ENCODE peak calls at places on chromosome X, in six cellular contexts. One of them, this sample, is unnamed.

GRCh38 chrX:87067795-87068194 is 449.8 kb upstream of the KLHL4 start:
- DNase-seq in OCI-LY7: no peak
- DNase-seq in HCT116: no peak
- DNase-seq in neuronal stem cell: no peak
- DNase-seq in GM23248: no peak
- DNase-seq in MM.1S: no peak
- DNase-seq in this sample: no peak

GRCh38 chrX:69197690-69198089 is 32.4 kb upstream of the PJA1 start:
- DNase-seq in OCI-LY7: no peak
- DNase-seq in HCT116: no peak
- DNase-seq in neuronal stem cell: no peak
- DNase-seq in GM23248: no peak
- DNase-seq in MM.1S: no peak
- DNase-seq in this sample: no peak

GRCh38 chrX:124619710-124620109 is 273.3 kb downstream of the SH2D1A start:
- DNase-seq in OCI-LY7: no peak
- DNase-seq in HCT116: no peak
- DNase-seq in neuronal stem cell: no peak
- DNase-seq in GM23248: peak
- DNase-seq in MM.1S: no peak
- DNase-seq in this sample: no peak

GRCh38 chrX:9037296-9037695 is 3.4 kb upstream of the FAM9B start:
- DNase-seq in OCI-LY7: no peak
- DNase-seq in HCT116: no peak
- DNase-seq in neuronal stem cell: no peak
- DNase-seq in GM23248: no peak
- DNase-seq in MM.1S: no peak
- DNase-seq in this sample: no peak

GRCh38 chrX:28847423-28847822 is 260.2 kb downstream of the IL1RAPL1 start:
- DNase-seq in OCI-LY7: no peak
- DNase-seq in HCT116: peak
- DNase-seq in neuronal stem cell: no peak
- DNase-seq in GM23248: no peak
- DNase-seq in MM.1S: no peak
- DNase-seq in this sample: no peak

GRCh38 chrX:19121898-19122640 is at the start of gene ADGRG2:
- DNase-seq in OCI-LY7: no peak
- DNase-seq in HCT116: no peak
- DNase-seq in neuronal stem cell: peak
- DNase-seq in GM23248: peak
- DNase-seq in MM.1S: no peak
- DNase-seq in this sample: no peak

GRCh38 chrX:115687595-115687994 is 126.6 kb downstream of the PLS3 start:
- DNase-seq in OCI-LY7: no peak
- DNase-seq in HCT116: no peak
- DNase-seq in neuronal stem cell: no peak
- DNase-seq in GM23248: no peak
- DNase-seq in MM.1S: no peak
- DNase-seq in this sample: no peak

GRCh38 chrX:119942831-119943184 is 743 bp downstream of the NKAP start:
- DNase-seq in OCI-LY7: peak
- DNase-seq in HCT116: no peak
- DNase-seq in neuronal stem cell: no peak
- DNase-seq in GM23248: peak
- DNase-seq in MM.1S: no peak
- DNase-seq in this sample: no peak

GRCh38 chrX:119604778-119605177 is 1.4 kb downstream of the NKRF start:
- DNase-seq in OCI-LY7: no peak
- DNase-seq in HCT116: no peak
- DNase-seq in neuronal stem cell: no peak
- DNase-seq in GM23248: peak
- DNase-seq in MM.1S: no peak
- DNase-seq in this sample: no peak

GRCh38 chrX:41588271-41588670 is 100.5 kb upstream of the GPR34 start:
- DNase-seq in OCI-LY7: no peak
- DNase-seq in HCT116: no peak
- DNase-seq in neuronal stem cell: no peak
- DNase-seq in GM23248: no peak
- DNase-seq in MM.1S: no peak
- DNase-seq in this sample: no peak

GRCh38 chrX:74104356-74105065 is 199.5 kb upstream of the ZCCHC13 start:
- DNase-seq in OCI-LY7: no peak
- DNase-seq in HCT116: peak
- DNase-seq in neuronal stem cell: no peak
- DNase-seq in GM23248: peak
- DNase-seq in MM.1S: no peak
- DNase-seq in this sample: peak

GRCh38 chrX:81259008-81259713 is 57.3 kb downstream of the SH3BGRL start:
- DNase-seq in OCI-LY7: no peak
- DNase-seq in HCT116: no peak
- DNase-seq in neuronal stem cell: no peak
- DNase-seq in GM23248: peak
- DNase-seq in MM.1S: no peak
- DNase-seq in this sample: no peak

GRCh38 chrX:106933538-106933961 is 13.3 kb downstream of the CLDN2 start:
- DNase-seq in OCI-LY7: no peak
- DNase-seq in HCT116: no peak
- DNase-seq in neuronal stem cell: no peak
- DNase-seq in GM23248: no peak
- DNase-seq in MM.1S: no peak
- DNase-seq in this sample: no peak

GRCh38 chrX:371907-372306 is 14.8 kb downstream of the PPP2R3B start:
- DNase-seq in OCI-LY7: peak
- DNase-seq in HCT116: no peak
- DNase-seq in neuronal stem cell: no peak
- DNase-seq in GM23248: no peak
- DNase-seq in MM.1S: no peak
- DNase-seq in this sample: no peak

GRCh38 chrX:151970027-151970426 is 4.4 kb downstream of the GABRE start:
- DNase-seq in OCI-LY7: no peak
- DNase-seq in HCT116: no peak
- DNase-seq in neuronal stem cell: no peak
- DNase-seq in GM23248: no peak
- DNase-seq in MM.1S: no peak
- DNase-seq in this sample: no peak

GRCh38 chrX:106783716-106784115 is 18.8 kb upstream of the TBC1D8B start:
- DNase-seq in OCI-LY7: no peak
- DNase-seq in HCT116: no peak
- DNase-seq in neuronal stem cell: no peak
- DNase-seq in GM23248: no peak
- DNase-seq in MM.1S: no peak
- DNase-seq in this sample: no peak

GRCh38 chrX:40298569-40298968 is 200.8 kb upstream of the BCOR start:
- DNase-seq in OCI-LY7: no peak
- DNase-seq in HCT116: no peak
- DNase-seq in neuronal stem cell: no peak
- DNase-seq in GM23248: no peak
- DNase-seq in MM.1S: no peak
- DNase-seq in this sample: no peak

GRCh38 chrX:10208281-10208856 is 51.6 kb downstream of the CLCN4 start:
- DNase-seq in OCI-LY7: no peak
- DNase-seq in HCT116: no peak
- DNase-seq in neuronal stem cell: no peak
- DNase-seq in GM23248: no peak
- DNase-seq in MM.1S: no peak
- DNase-seq in this sample: no peak

GRCh38 chrX:30895331-30895730 is 6.3 kb upstream of the TAB3 start:
- DNase-seq in OCI-LY7: no peak
- DNase-seq in HCT116: no peak
- DNase-seq in neuronal stem cell: no peak
- DNase-seq in GM23248: no peak
- DNase-seq in MM.1S: no peak
- DNase-seq in this sample: no peak

GRCh38 chrX:107429090-107429489 is 20.4 kb upstream of the FRMPD3 start:
- DNase-seq in OCI-LY7: peak
- DNase-seq in HCT116: no peak
- DNase-seq in neuronal stem cell: no peak
- DNase-seq in GM23248: peak
- DNase-seq in MM.1S: peak
- DNase-seq in this sample: no peak

GRCh38 chrX:56963377-56963776 is 32.0 kb downstream of the SPIN3 start:
- DNase-seq in OCI-LY7: no peak
- DNase-seq in HCT116: no peak
- DNase-seq in neuronal stem cell: no peak
- DNase-seq in GM23248: no peak
- DNase-seq in MM.1S: peak
- DNase-seq in this sample: no peak

GRCh38 chrX:155216940-155217450 is 735 bp downstream of the VBP1 start:
- DNase-seq in OCI-LY7: peak
- DNase-seq in HCT116: no peak
- DNase-seq in neuronal stem cell: peak
- DNase-seq in GM23248: peak
- DNase-seq in MM.1S: peak
- DNase-seq in this sample: no peak

GRCh38 chrX:118552501-118552900 is 56.9 kb downstream of the DOCK11 start:
- DNase-seq in OCI-LY7: no peak
- DNase-seq in HCT116: peak
- DNase-seq in neuronal stem cell: no peak
- DNase-seq in GM23248: peak
- DNase-seq in MM.1S: no peak
- DNase-seq in this sample: peak

GRCh38 chrX:7996851-7997250 is 69.6 kb upstream of the PNPLA4 start:
- DNase-seq in OCI-LY7: no peak
- DNase-seq in HCT116: no peak
- DNase-seq in neuronal stem cell: no peak
- DNase-seq in GM23248: no peak
- DNase-seq in MM.1S: no peak
- DNase-seq in this sample: no peak

GRCh38 chrX:37781808-37782207 is 1.9 kb downstream of the CYBB start:
- DNase-seq in OCI-LY7: no peak
- DNase-seq in HCT116: no peak
- DNase-seq in neuronal stem cell: no peak
- DNase-seq in GM23248: no peak
- DNase-seq in MM.1S: no peak
- DNase-seq in this sample: no peak

GRCh38 chrX:129768586-129769466 is 10.9 kb upstream of the SASH3 start:
- DNase-seq in OCI-LY7: no peak
- DNase-seq in HCT116: no peak
- DNase-seq in neuronal stem cell: no peak
- DNase-seq in GM23248: no peak
- DNase-seq in MM.1S: no peak
- DNase-seq in this sample: no peak
- H2AFZ ChIP-seq in OCI-LY7: no peak
- H2AFZ ChIP-seq in HCT116: no peak
- H2AFZ ChIP-seq in neuronal stem cell: no peak
- H2AFZ ChIP-seq in GM23248: no peak
- H2AFZ ChIP-seq in MM.1S: peak
- H2AFZ ChIP-seq in this sample: no peak

DNA sequence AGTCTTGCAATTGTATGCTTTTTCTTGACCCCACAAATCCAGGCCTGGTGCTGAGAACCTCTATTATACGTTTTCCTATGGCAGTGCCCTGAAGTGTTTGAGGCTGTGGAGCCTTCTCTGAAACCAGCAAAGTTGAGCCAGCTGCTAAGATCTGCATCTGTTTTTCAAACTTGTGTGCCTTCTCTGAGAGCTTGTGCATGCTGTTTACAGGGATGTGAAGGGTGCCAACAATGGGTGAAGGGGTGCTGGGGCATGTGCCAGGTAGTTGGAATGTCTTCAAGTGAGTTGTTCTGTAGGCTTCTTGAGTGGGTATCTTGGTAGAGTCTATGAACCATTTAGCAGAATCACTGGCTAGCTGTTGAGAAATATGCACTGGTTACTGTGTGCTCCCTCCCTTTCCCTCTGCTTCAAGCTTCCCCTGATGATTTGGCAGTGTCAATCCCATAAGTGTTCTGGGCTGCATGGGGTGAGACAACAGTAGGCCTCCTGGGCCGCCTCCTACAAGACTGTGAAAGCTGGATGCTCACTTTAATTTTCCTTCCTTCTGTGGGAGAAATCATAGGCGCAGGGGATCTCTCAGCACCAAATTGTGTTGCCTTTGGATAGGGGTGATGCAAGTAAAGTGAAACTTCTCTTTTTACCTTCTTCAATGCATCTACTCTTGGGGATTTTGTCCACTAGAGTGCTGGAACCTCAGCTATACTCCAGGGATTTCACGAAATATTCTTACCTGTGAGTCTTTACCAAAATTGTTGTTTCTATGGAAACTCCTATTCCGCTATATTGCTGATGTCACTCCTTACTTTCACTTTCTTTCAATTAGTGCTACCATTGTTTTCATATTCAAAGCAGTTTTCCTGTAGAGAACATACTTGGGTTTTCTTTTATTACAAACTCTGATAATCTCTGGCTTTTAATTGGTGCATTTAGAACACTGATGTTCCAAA is 30.0 kb downstream of the ITM2A start:
- DNase-seq in OCI-LY7: no peak
- DNase-seq in HCT116: no peak
- DNase-seq in neuronal stem cell: no peak
- DNase-seq in GM23248: no peak
- DNase-seq in MM.1S: no peak
- DNase-seq in this sample: no peak
- H3K27ac ChIP-seq in OCI-LY7: no peak
- H3K27ac ChIP-seq in HCT116: no peak
- H3K27ac ChIP-seq in neuronal stem cell: no peak
- H3K27ac ChIP-seq in GM23248: no peak
- H3K27ac ChIP-seq in MM.1S: no peak
- H3K27ac ChIP-seq in this sample: no peak

GRCh38 chrX:102154900-102155805 is 624 bp downstream of the BEX5 start:
- DNase-seq in OCI-LY7: no peak
- DNase-seq in HCT116: no peak
- DNase-seq in neuronal stem cell: peak
- DNase-seq in GM23248: peak
- DNase-seq in MM.1S: peak
- DNase-seq in this sample: no peak

GRCh38 chrX:102154218-102154860 is 1.4 kb downstream of the BEX5 start:
- DNase-seq in OCI-LY7: no peak
- DNase-seq in HCT116: no peak
- DNase-seq in neuronal stem cell: no peak
- DNase-seq in GM23248: no peak
- DNase-seq in MM.1S: peak
- DNase-seq in this sample: no peak

GRCh38 chrX:102155806-102156179 is at the start of gene BEX5:
- DNase-seq in OCI-LY7: no peak
- DNase-seq in HCT116: no peak
- DNase-seq in neuronal stem cell: peak
- DNase-seq in GM23248: peak
- DNase-seq in MM.1S: peak
- DNase-seq in this sample: no peak
- H2AFZ ChIP-seq in OCI-LY7: no peak
- H2AFZ ChIP-seq in HCT116: no peak
- H2AFZ ChIP-seq in neuronal stem cell: no peak
- H2AFZ ChIP-seq in GM23248: peak
- H2AFZ ChIP-seq in MM.1S: peak
- H2AFZ ChIP-seq in this sample: peak

GRCh38 chrX:135346975-135347374 is 37.7 kb downstream of the ETDC start:
- DNase-seq in OCI-LY7: no peak
- DNase-seq in HCT116: no peak
- DNase-seq in neuronal stem cell: no peak
- DNase-seq in GM23248: no peak
- DNase-seq in MM.1S: no peak
- DNase-seq in this sample: no peak

GRCh38 chrX:135340827-135341226 is 31.5 kb downstream of the ETDC start:
- DNase-seq in OCI-LY7: no peak
- DNase-seq in HCT116: no peak
- DNase-seq in neuronal stem cell: no peak
- DNase-seq in GM23248: peak
- DNase-seq in MM.1S: no peak
- DNase-seq in this sample: no peak

DNA sequence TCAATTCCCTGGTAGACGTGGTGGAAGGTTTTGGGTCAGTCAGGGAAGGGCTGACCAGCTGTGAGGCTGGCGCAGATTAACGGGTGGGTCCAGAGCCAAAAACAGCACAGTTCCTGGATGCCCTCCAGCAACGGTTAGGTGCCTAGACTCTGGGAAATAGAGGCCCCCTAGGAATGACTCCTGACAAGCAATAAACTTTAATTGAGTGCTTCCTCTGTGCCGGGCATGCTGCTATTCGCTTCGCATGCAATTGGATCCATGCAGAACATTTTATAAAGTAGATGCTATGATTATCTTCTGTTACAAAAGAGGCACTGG is 36.0 kb downstream of the ETDC start:
- DNase-seq in OCI-LY7: no peak
- DNase-seq in HCT116: no peak
- DNase-seq in neuronal stem cell: no peak
- DNase-seq in GM23248: peak
- DNase-seq in MM.1S: no peak
- DNase-seq in this sample: no peak
- H3K27ac ChIP-seq in OCI-LY7: no peak
- H3K27ac ChIP-seq in HCT116: peak
- H3K27ac ChIP-seq in neuronal stem cell: no peak
- H3K27ac ChIP-seq in GM23248: peak
- H3K27ac ChIP-seq in MM.1S: no peak
- H3K27ac ChIP-seq in this sample: peak